ENCODE peak calls at places on chromosomes 1 and 21, in six cellular contexts. One of them, this sample, is unnamed.

GRCh38 chr1:72111662-72112061 is 170.7 kb downstream of the NEGR1 start:
- DNase-seq in NCI-H345: no peak
- DNase-seq in AG08396: no peak
- DNase-seq in HS-27A: no peak
- DNase-seq in thyroid gland: no peak
- DNase-seq in HFF-Myc: no peak
- DNase-seq in this sample: peak; percentile 3

GRCh38 chr1:21200767-21201166 is 24.1 kb upstream of the EIF4G3 start:
- DNase-seq in HFF-Myc: no peak
- DNase-seq in AG08396: no peak
- DNase-seq in NCI-H345: no peak
- DNase-seq in thyroid gland: no peak
- DNase-seq in HS-27A: no peak
- DNase-seq in this sample: peak; percentile 39

GRCh38 chr1:211472724-211473123 is 19.2 kb downstream of the RD3 start:
- DNase-seq in HFF-Myc: no peak
- DNase-seq in HS-27A: no peak
- DNase-seq in AG08396: no peak
- DNase-seq in thyroid gland: no peak
- DNase-seq in NCI-H345: no peak
- DNase-seq in this sample: no peak

GRCh38 chr1:108327534-108328462 is 83.9 kb upstream of the NBPF4 start:
- DNase-seq in NCI-H345: no peak
- DNase-seq in HFF-Myc: no peak
- DNase-seq in HS-27A: no peak
- DNase-seq in thyroid gland: no peak
- DNase-seq in AG08396: no peak
- DNase-seq in this sample: no peak

GRCh38 chr1:31505884-31506497 is 70.3 kb upstream of the TINAGL1 start:
- DNase-seq in HS-27A: peak; percentile 60
- DNase-seq in AG08396: peak; percentile 65
- DNase-seq in HFF-Myc: peak; percentile 58
- DNase-seq in NCI-H345: no peak
- DNase-seq in thyroid gland: no peak
- DNase-seq in this sample: peak; percentile 74

GRCh38 chr1:209675567-209676154 is 449 bp downstream of the G0S2 start:
- DNase-seq in HFF-Myc: no peak
- DNase-seq in NCI-H345: peak; percentile 39
- DNase-seq in AG08396: peak; percentile 45
- DNase-seq in thyroid gland: peak; percentile 30
- DNase-seq in HS-27A: no peak
- DNase-seq in this sample: peak; percentile 31

GRCh38 chr1:115761601-115762302 is 6.8 kb downstream of the CASQ2 start:
- DNase-seq in AG08396: no peak
- DNase-seq in NCI-H345: no peak
- DNase-seq in thyroid gland: no peak
- DNase-seq in HS-27A: no peak
- DNase-seq in HFF-Myc: no peak
- DNase-seq in this sample: no peak

GRCh38 chr1:205936316-205936715 is 6.9 kb downstream of the SLC26A9 start:
- DNase-seq in AG08396: no peak
- DNase-seq in NCI-H345: no peak
- DNase-seq in HFF-Myc: no peak
- DNase-seq in HS-27A: no peak
- DNase-seq in thyroid gland: no peak
- DNase-seq in this sample: no peak

GRCh38 chr1:101290922-101291561 is 54.2 kb downstream of the S1PR1 start:
- DNase-seq in AG08396: no peak
- DNase-seq in HFF-Myc: no peak
- DNase-seq in thyroid gland: no peak
- DNase-seq in HS-27A: no peak
- DNase-seq in NCI-H345: no peak
- DNase-seq in this sample: no peak

GRCh38 chr1:6361124-6361775 is 32.3 kb downstream of the ACOT7 start:
- DNase-seq in thyroid gland: no peak
- DNase-seq in HFF-Myc: no peak
- DNase-seq in HS-27A: no peak
- DNase-seq in AG08396: no peak
- DNase-seq in NCI-H345: no peak
- DNase-seq in this sample: no peak

GRCh38 chr1:77536813-77537212 is 145.6 kb downstream of the ZZZ3 start:
- DNase-seq in HS-27A: peak; percentile 96
- DNase-seq in AG08396: peak; percentile 79
- DNase-seq in NCI-H345: no peak
- DNase-seq in thyroid gland: no peak
- DNase-seq in HFF-Myc: peak; percentile 87
- DNase-seq in this sample: peak; percentile 96

GRCh38 chr1:229853751-229854150 is 213.3 kb upstream of the GALNT2 start:
- DNase-seq in NCI-H345: no peak
- DNase-seq in HFF-Myc: no peak
- DNase-seq in HS-27A: no peak
- DNase-seq in AG08396: no peak
- DNase-seq in thyroid gland: no peak
- DNase-seq in this sample: no peak

GRCh38 chr1:17877316-17877715 is 122.2 kb downstream of the ACTL8 start:
- DNase-seq in thyroid gland: no peak
- DNase-seq in HFF-Myc: no peak
- DNase-seq in AG08396: no peak
- DNase-seq in HS-27A: no peak
- DNase-seq in NCI-H345: no peak
- DNase-seq in this sample: no peak

GRCh38 chr1:156489166-156489934 is 11.2 kb downstream of the MEF2D start:
- DNase-seq in HS-27A: no peak
- DNase-seq in HFF-Myc: no peak
- DNase-seq in thyroid gland: peak; percentile 65
- DNase-seq in AG08396: no peak
- DNase-seq in NCI-H345: peak; percentile 77
- DNase-seq in this sample: no peak

GRCh38 chr1:1552263-1552639 is 11.8 kb upstream of the TMEM240 start:
- DNase-seq in HS-27A: no peak
- DNase-seq in thyroid gland: no peak
- DNase-seq in NCI-H345: no peak
- DNase-seq in AG08396: no peak
- DNase-seq in HFF-Myc: no peak
- DNase-seq in this sample: no peak

GRCh38 chr1:180892272-180892671 is 20.4 kb upstream of the KIAA1614 start:
- DNase-seq in NCI-H345: no peak
- DNase-seq in HS-27A: no peak
- DNase-seq in AG08396: no peak
- DNase-seq in HFF-Myc: no peak
- DNase-seq in thyroid gland: no peak
- DNase-seq in this sample: no peak

GRCh38 chr21:33080776-33081175 is 10.8 kb downstream of the OLIG1 start:
- DNase-seq in NCI-H345: no peak
- DNase-seq in AG08396: no peak
- DNase-seq in HFF-Myc: no peak
- DNase-seq in HS-27A: no peak
- DNase-seq in thyroid gland: no peak
- DNase-seq in this sample: no peak

GRCh38 chr1:247298701-247299100 is 33.0 kb downstream of the ZNF496 start:
- DNase-seq in AG08396: no peak
- DNase-seq in NCI-H345: no peak
- DNase-seq in thyroid gland: no peak
- DNase-seq in HFF-Myc: no peak
- DNase-seq in HS-27A: no peak
- DNase-seq in this sample: no peak

This sample was measured in cardiac fibroblast.